ENCODE peak calls at places on chromosomes 6 and 20, in four cellular contexts. G, U, Q and B are unnamed samples. For H3K9me1, the result is how much of the 10 kb centered on the place peaks cover.

GRCh38 chr20:9966966-9967365 is 67.8 kb upstream of the ANKEF1 start:
- DNase-seq in Q (no peak), G (no peak), U (peak), B (no peak)

GRCh38 chr20:19341348-19342053 is 129.1 kb downstream of the SLC24A3 start:
- DNase-seq in G (no peak), U (no peak), Q (no peak), B (no peak)

GRCh38 chr6:100460650-100461204 is 4.0 kb downstream of the SIM1 start:
- DNase-seq in Q (no peak), U (no peak), G (no peak), B (peak)

GRCh38 chr20:57167971-57168693 is 98.3 kb downstream of the BMP7 start:
- DNase-seq in Q (no peak), U (no peak), G (no peak), B (no peak)

GRCh38 chr6:135936606-135937005 is 85.1 kb downstream of the PDE7B start:
- DNase-seq in G (peak), Q (peak), U (no peak), B (peak)

GRCh38 chr6:158627168-158627939 is 17.2 kb downstream of the DYNLT1 start:
- DNase-seq in G (no peak), U (no peak), Q (no peak), B (no peak)

GRCh38 chr6:138422861-138423260 is 18.8 kb downstream of the HEBP2 start:
- DNase-seq in U (no peak), G (no peak), Q (no peak), B (peak)

GRCh38 chr6:11008821-11009220 is 35.3 kb downstream of the ELOVL2 start:
- DNase-seq in G (peak), U (no peak), Q (no peak), B (no peak)

DNA sequence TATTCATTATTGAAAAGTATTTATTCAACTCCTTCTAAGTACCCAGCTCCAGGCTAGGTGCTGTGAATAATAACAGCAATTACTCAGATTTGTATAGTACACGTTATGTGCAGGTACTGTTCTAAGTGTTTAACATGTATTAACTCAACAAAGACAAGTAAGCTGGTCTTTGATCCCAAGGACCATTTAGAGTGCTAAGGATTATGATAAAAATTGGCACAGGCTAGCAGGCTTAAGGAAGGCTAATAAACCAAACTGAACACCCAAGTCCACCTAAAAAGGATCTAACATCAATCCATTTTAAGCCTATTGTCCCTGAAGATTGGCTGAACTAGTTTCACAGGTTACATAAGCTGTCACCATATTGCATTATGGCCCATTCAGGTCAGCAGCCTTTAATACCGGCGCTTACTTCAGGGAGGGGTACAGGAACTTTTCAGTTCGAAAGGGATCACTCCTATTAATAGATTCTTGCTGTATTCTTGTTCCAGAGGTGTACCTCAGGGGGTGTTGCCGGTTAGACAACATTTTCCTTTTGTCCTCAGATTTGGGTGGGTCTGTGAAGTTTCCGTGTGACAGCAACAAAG is 99.0 kb upstream of the GMDS start:
- DNase-seq in U (no peak), G (no peak), Q (no peak), B (no peak)
- H3K9me1 ChIP-seq in U (under half), G (under half), Q (under half), B (under half)

GRCh38 chr6:27545271-27546046 is 72.6 kb upstream of the ZNF184 start:
- DNase-seq in Q (peak), U (peak), G (peak), B (peak)
- H3K9me1 ChIP-seq in Q (under half), U (under half), G (under half), B (under half)

GRCh38 chr6:118161364-118161763 is 254.3 kb downstream of the SLC35F1 start:
- DNase-seq in U (no peak), Q (no peak), G (no peak), B (no peak)
- H3K9me1 ChIP-seq in U (under half), Q (under half), G (under half), B (under half)

GRCh38 chr6:71291991-71292390 is 3.4 kb downstream of the OGFRL1 start:
- DNase-seq in G (peak), U (no peak), Q (no peak), B (no peak)
- H3K9me1 ChIP-seq in G (under half), U (under half), Q (under half), B (under half)

GRCh38 chr20:62638680-62639406 is 3.5 kb upstream of the SLCO4A1 start:
- DNase-seq in Q (no peak), G (no peak), U (no peak), B (no peak)

GRCh38 chr20:62639765-62640164 is 2.5 kb upstream of the SLCO4A1 start:
- DNase-seq in Q (no peak), G (no peak), U (no peak), B (no peak)

GRCh38 chr20:62637110-62637509 is 5.2 kb upstream of the SLCO4A1 start:
- DNase-seq in U (no peak), Q (no peak), G (no peak), B (no peak)

GRCh38 chr20:62637521-62638054 is 4.7 kb upstream of the SLCO4A1 start:
- DNase-seq in G (no peak), U (no peak), Q (no peak), B (no peak)

GRCh38 chr20:62638055-62638570 is 4.2 kb upstream of the SLCO4A1 start:
- DNase-seq in G (no peak), Q (no peak), U (no peak), B (no peak)
- H3K9me1 ChIP-seq in G (under half), Q (under half), U (under half), B (under half)

GRCh38 chr6:25556516-25556915 is 95.5 kb upstream of the SCGN start:
- DNase-seq in G (peak), Q (peak), U (peak), B (peak)
- H3K9me1 ChIP-seq in G (under half), Q (under half), U (under half), B (under half)